ENCODE peak calls at places on chromosomes 2 and 18, in six cellular contexts. U is breast epithelium, O is left lung, Y is tibial nerve, W is upper lobe of left lung, T is colonic mucosa. L is an unnamed sample.

GRCh38 chr2:121634354-121635307 is 14.6 kb downstream of the CLASP1 start:
- DNase-seq in U (no peak), O (no peak), Y (no peak), W (no peak), T (no peak), L (no peak)

GRCh38 chr2:201618744-201619654 is 24.3 kb downstream of the TMEM237 start:
- DNase-seq in U (no peak), O (peak; percentile 87), Y (peak; percentile 39), W (peak; percentile 93), T (peak; percentile 58), L (no peak)

GRCh38 chr2:16034151-16034974 is 94.0 kb downstream of the MYCN start:
- DNase-seq in U (no peak), O (no peak), Y (no peak), W (peak; percentile 8), T (no peak), L (no peak)

GRCh38 chr18:58541789-58542425 is 87.0 kb downstream of the ALPK2 start:
- DNase-seq in U (no peak), O (no peak), Y (no peak), W (no peak), T (no peak), L (no peak)

GRCh38 chr18:74935411-74935810 is 273.5 kb downstream of the PTGR3 start:
- DNase-seq in U (no peak), O (no peak), Y (no peak), W (no peak), T (no peak), L (no peak)

GRCh38 chr2:19835818-19836281 is 65.9 kb downstream of the TTC32 start:
- DNase-seq in U (no peak), O (no peak), Y (no peak), W (no peak), T (no peak), L (no peak)

GRCh38 chr18:703660-704018 is 8.8 kb downstream of the ENOSF1 start:
- DNase-seq in U (no peak), O (no peak), Y (no peak), W (no peak), T (peak; percentile 2), L (no peak)

GRCh38 chr2:74225698-74226459 is 27.5 kb downstream of the MTHFD2 start:
- DNase-seq in U (no peak), O (no peak), Y (no peak), W (no peak), T (no peak), L (no peak)

GRCh38 chr18:36372902-36373301 is 75.4 kb downstream of the FHOD3 start:
- DNase-seq in U (no peak), O (no peak), Y (no peak), W (no peak), T (no peak), L (no peak)

GRCh38 chr18:71327443-71328120 is 1038.7 kb downstream of the SOCS6 start:
- DNase-seq in U (no peak), O (no peak), Y (no peak), W (no peak), T (no peak), L (no peak)

GRCh38 chr2:219636144-219636915 is 8.9 kb downstream of the SLC4A3 start:
- DNase-seq in U (no peak), O (no peak), Y (no peak), W (no peak), T (no peak), L (no peak)

GRCh38 chr2:69601179-69601612 is 42.3 kb downstream of the AAK1 start:
- DNase-seq in U (no peak), O (no peak), Y (no peak), W (no peak), T (no peak), L (no peak)

GRCh38 chr2:118902279-118903028 is 39.5 kb upstream of the MARCO start:
- DNase-seq in U (no peak), O (no peak), Y (no peak), W (no peak), T (peak; percentile 31), L (no peak)
- H3K27me3 ChIP-seq in U (no peaks in the 10 kb centered on the region), O (no peaks in the 10 kb centered on the region), Y (no peaks in the 10 kb centered on the region), W (no peaks in the 10 kb centered on the region), T (no peaks in the 10 kb centered on the region), L (no peaks in the 10 kb centered on the region)

GRCh38 chr2:128305555-128306080 is 13.1 kb downstream of the HS6ST1 start:
- DNase-seq in U (no peak), O (peak; percentile 47), Y (no peak), W (no peak), T (no peak), L (no peak)
- H3K4me1 ChIP-seq in U (peaks cover 47% of the 10 kb centered on the region), O (peaks cover 48% of the 10 kb centered on the region), Y (peaks cover 98% of the 10 kb centered on the region), W (peaks cover 37% of the 10 kb centered on the region), T (peaks cover 12% of the 10 kb centered on the region), L (peaks cover 32% of the 10 kb centered on the region)

GRCh38 chr2:29983308-29983707 is 61.9 kb upstream of the ALK start:
- DNase-seq in U (no peak), O (no peak), Y (no peak), W (no peak), T (no peak), L (no peak)
- H3K27me3 ChIP-seq in U (no peaks in the 10 kb centered on the region), O (no peaks in the 10 kb centered on the region), Y (no peaks in the 10 kb centered on the region), W (no peaks in the 10 kb centered on the region), T (no peaks in the 10 kb centered on the region), L (no peaks in the 10 kb centered on the region)

GRCh38 chr2:62824378-62824777 is 118.9 kb downstream of the EHBP1 start:
- DNase-seq in U (no peak), O (no peak), Y (no peak), W (no peak), T (no peak), L (no peak)

GRCh38 chr2:62817995-62818713 is 112.6 kb downstream of the EHBP1 start:
- DNase-seq in U (no peak), O (no peak), Y (no peak), W (no peak), T (no peak), L (no peak)

GRCh38 chr2:62826141-62826540 is 120.6 kb downstream of the EHBP1 start:
- DNase-seq in U (no peak), O (no peak), Y (no peak), W (no peak), T (no peak), L (no peak)

GRCh38 chr2:62826953-62827675 is 121.6 kb downstream of the EHBP1 start:
- DNase-seq in U (no peak), O (no peak), Y (no peak), W (no peak), T (no peak), L (no peak)

DNA sequence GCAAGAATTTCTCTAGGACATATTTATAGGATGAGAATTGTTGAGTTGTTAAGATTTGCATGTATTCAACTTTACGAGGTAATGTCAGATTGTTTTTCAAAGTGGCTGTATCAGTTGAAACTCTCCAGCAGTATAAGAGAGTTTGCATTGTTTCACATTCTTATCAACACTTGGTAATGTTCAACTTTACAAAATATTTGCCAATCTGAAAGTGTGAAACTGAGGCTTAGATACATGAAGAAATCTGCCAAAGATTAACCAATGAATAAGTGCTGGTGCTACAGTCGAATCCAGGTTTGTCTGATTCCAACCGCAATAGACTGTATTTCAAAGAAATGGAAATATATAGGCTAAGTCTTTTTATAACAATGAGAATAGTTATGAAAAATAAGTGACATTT is 117.0 kb downstream of the EHBP1 start:
- DNase-seq in U (no peak), O (no peak), Y (no peak), W (no peak), T (no peak), L (no peak)
- H3K4me1 ChIP-seq in U (no peaks in the 10 kb centered on the region), O (peaks cover 4% of the 10 kb centered on the region), Y (peaks cover 57% of the 10 kb centered on the region), W (peaks cover 6% of the 10 kb centered on the region), T (no peaks in the 10 kb centered on the region), L (no peaks in the 10 kb centered on the region)